ENCODE peak calls at places on chromosomes 16 and 17, in four cellular contexts. S is breast epithelium, H is upper lobe of right lung, F is heart left ventricle. R is an unnamed sample.

GRCh38 chr17:78329263-78330059 is 30.4 kb downstream of the SOCS3 start:
- DNase-seq in F (no peak), S (no peak), H (no peak), R (no peak)

GRCh38 chr17:76132574-76133338 is 8.3 kb downstream of the FOXJ1 start:
- DNase-seq in H (peak), F (no peak), S (no peak), R (no peak)

GRCh38 chr16:11800385-11800718 is 3.3 kb upstream of the ZC3H7A start:
- DNase-seq in H (peak), S (no peak), F (no peak), R (no peak)

GRCh38 chr17:37701424-37702020 is 43.3 kb downstream of the HNF1B start:
- DNase-seq in H (peak), F (no peak), S (no peak), R (no peak)

GRCh38 chr16:9847146-9847545 is 335.1 kb downstream of the GRIN2A start:
- DNase-seq in H (no peak), S (no peak), F (no peak), R (no peak)

GRCh38 chr17:81558941-81559806 is 7.0 kb upstream of the FAAP100 start:
- DNase-seq in F (peak), H (no peak), S (no peak), R (peak)

GRCh38 chr17:63433746-63434591 is 12.1 kb downstream of the CYB561 start:
- DNase-seq in H (no peak), F (peak), S (no peak), R (no peak)

GRCh38 chr17:70137451-70138230 is 31.7 kb upstream of the KCNJ2 start:
- DNase-seq in H (no peak), S (no peak), F (peak), R (no peak)

GRCh38 chr16:1877089-1877488 is 5.1 kb upstream of the MEIOB start:
- DNase-seq in F (no peak), S (no peak), H (no peak), R (no peak)

GRCh38 chr17:10036511-10037061 is 131.5 kb upstream of the RCVRN start:
- DNase-seq in H (peak), S (no peak), F (peak), R (no peak)

GRCh38 chr17:16442141-16442540 is 26.8 kb downstream of the TRPV2 start:
- DNase-seq in H (no peak), S (no peak), F (no peak), R (no peak)

GRCh38 chr17:57872536-57872935 is 22.7 kb upstream of the MRPS23 start:
- DNase-seq in F (no peak), S (no peak), H (no peak), R (no peak)

GRCh38 chr16:23227529-23227928 is 45.0 kb downstream of the SCNN1G start:
- DNase-seq in S (no peak), H (no peak), F (no peak), R (no peak)

GRCh38 chr16:1777375-1778199 is 4.7 kb upstream of the MRPS34 start:
- DNase-seq in S (no peak), F (peak), H (no peak), R (no peak)

DNA sequence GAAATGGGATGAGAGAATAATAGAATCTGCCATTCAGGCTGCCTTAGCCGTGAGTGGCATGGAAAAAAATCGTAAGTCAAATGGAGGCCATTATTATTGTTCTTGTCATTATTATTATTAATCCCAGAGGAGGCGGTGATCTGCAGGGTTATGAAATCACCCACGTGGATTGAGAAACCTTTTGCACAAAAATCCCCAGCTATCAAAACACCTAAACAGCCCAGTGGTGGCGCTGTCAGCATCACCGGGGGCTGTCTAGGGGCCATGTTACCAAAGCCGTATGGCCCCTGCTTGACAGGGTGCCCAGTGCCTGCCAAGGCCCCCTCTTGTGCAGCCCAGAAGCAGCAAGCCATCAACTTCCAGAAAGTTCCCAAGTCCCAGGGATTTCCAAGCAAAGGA is 25.2 kb downstream of the CNGB1 start:
- DNase-seq in H (no peak), S (no peak), F (no peak), R (no peak)
- TF ChIP-seq CTCF in H (no peak), S (no peak), F (no peak), R (no peak)

GRCh38 chr17:6420173-6420641 is 14.7 kb downstream of the AIPL1 start:
- DNase-seq in S (no peak), F (no peak), H (peak), R (no peak)
- TF ChIP-seq CTCF in S (peak), F (peak), H (no peak), R (peak)

DNA sequence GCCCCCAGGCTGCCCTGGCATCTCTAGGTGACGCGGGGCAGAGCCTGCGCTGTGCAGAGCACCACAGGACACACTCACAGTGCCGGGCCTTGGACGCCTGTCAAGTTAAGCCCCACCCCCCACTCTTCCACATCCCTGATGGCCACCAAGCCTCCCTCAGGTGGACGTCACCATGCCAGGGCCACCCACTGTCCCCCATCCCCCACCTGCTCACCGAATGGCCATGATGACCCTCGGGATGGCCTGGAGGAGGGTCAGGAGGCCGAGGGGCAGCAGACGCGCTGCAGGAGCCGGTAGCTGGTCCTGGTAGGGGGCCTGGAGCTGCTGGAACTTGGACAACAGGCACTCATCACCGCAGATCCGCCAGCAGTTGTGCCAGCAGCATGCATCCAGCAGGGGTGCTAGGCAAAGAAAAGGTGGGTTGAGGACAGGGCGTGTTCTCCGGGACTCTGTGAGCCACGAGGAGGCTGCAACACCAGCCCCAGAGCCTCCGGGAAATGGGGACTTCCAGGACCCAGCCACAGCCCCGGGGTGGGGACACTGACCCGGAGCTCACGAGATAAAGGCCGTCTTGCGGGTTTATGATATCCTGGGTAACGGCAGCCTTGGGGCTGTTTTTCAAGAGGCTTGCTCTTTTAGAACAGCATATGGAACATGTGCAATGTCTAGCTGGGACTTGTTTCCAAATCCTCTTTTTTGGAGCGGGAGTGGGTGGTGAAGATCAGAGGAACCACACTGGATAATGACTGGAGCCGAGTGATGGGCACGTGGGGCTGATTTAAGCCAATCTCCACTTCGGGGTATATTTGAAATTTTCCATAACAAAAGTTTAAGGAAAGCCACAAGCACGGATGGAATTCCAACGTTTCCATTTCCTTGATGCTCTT is 11.4 kb downstream of the C16orf95 start:
- DNase-seq in F (no peak), S (no peak), H (no peak), R (no peak)
- TF ChIP-seq CTCF in F (no peak), S (no peak), H (no peak), R (peak)

DNA sequence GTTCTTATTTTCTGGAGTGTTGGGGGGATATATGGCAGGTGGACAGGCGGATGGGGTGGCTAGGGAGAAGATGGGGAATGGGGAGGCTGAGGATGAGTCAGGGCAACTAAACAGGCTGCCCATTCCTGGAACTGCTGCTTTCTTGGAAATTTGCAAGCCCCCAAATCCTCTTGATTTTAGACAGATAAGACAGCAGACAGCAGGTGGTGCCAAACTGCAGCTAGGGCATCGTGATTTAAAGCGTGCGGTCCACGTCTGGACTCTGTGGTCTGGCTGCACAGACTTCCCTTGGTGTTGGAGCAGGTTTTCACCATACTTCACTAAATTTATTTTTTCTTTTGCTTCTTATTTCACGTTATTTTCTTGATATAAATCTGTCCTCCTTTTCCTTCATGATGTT is 10.9 kb upstream of the KRT24 start:
- DNase-seq in H (no peak), F (no peak), S (no peak), R (no peak)
- TF ChIP-seq CTCF in H (no peak), F (no peak), S (no peak), R (no peak)

GRCh38 chr16:20349615-20350014 is 2.9 kb downstream of the UMOD start:
- DNase-seq in S (no peak), H (no peak), F (no peak), R (no peak)
- TF ChIP-seq CTCF in S (no peak), H (no peak), F (no peak), R (peak)

DNA sequence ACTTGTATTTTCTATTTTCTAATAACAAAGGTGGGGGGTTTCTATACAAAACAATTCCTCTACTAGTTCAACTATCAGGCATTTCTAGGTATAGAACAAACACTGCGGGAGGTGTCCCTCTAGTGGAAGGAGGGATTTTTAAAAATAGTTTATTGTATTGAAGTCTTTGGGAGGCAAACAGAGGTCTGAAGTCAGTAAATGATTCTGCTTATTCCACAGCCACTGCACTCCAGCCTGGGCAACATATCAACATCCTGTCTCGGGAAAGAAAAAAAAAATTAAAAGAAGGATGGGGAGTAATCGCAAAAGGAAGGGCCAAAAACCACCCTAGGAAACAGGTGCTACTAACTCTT is 648 bp upstream of the ERCC4 start:
- DNase-seq in F (no peak), H (no peak), S (no peak), R (no peak)
- TF ChIP-seq CTCF in F (no peak), H (no peak), S (no peak), R (no peak)

GRCh38 chr16:7921360-7921759 is 588.7 kb downstream of the RBFOX1 start:
- DNase-seq in F (no peak), S (no peak), H (no peak), R (no peak)
- TF ChIP-seq CTCF in F (no peak), S (no peak), H (no peak), R (no peak)

GRCh38 chr17:8186446-8186786 is 3.6 kb downstream of the BORCS6 start:
- DNase-seq in S (no peak), F (no peak), H (no peak), R (no peak)
- TF ChIP-seq CTCF in S (no peak), F (peak), H (no peak), R (peak)

GRCh38 chr17:1716076-1716911 is 6.1 kb upstream of the TLCD2 start:
- DNase-seq in S (peak), F (peak), H (peak), R (peak)
- TF ChIP-seq CTCF in S (no peak), F (no peak), H (peak), R (no peak)